ENCODE peak calls at places on chromosomes 3 and 15, in five cellular contexts. K is HEK293T, D is GM12878, H is H1, Q is HepG2. O is an unnamed sample.

GRCh38 chr15:66405605-66406004 is 18.9 kb downstream of the MAP2K1 start:
- DNase-seq in H (no peak), D (no peak), Q (no peak), K (no peak), O (no peak)

GRCh38 chr3:44342191-44342790 is 3.7 kb downstream of the TCAIM start:
- DNase-seq in H (no peak), K (no peak), Q (no peak), D (no peak), O (no peak)

GRCh38 chr3:14388200-14388599 is 14.2 kb upstream of the SLC6A6 start:
- DNase-seq in K (no peak), D (no peak), Q (no peak), H (no peak), O (no peak)

GRCh38 chr15:77584201-77584600 is 48.5 kb downstream of the LINGO1 start:
- DNase-seq in Q (peak), H (no peak), D (no peak), K (peak), O (no peak)

GRCh38 chr3:10306156-10306555 is 13.4 kb upstream of the GHRL start:
- DNase-seq in K (no peak), H (no peak), D (no peak), Q (no peak), O (no peak)

GRCh38 chr15:37824717-37825382 is 109.6 kb upstream of the TMCO5A start:
- DNase-seq in K (no peak), D (no peak), H (no peak), Q (peak), O (peak)

GRCh38 chr15:99148851-99149276 is 44.0 kb downstream of the SYNM start:
- DNase-seq in D (no peak), H (no peak), K (no peak), Q (no peak), O (no peak)

GRCh38 chr15:74226761-74227540 is 9.2 kb upstream of the CCDC33 start:
- DNase-seq in H (no peak), K (no peak), Q (no peak), D (no peak), O (no peak)

GRCh38 chr3:85533586-85533985 is 574.8 kb downstream of the CADM2 start:
- DNase-seq in K (no peak), D (no peak), Q (no peak), H (no peak), O (no peak)

GRCh38 chr3:143648708-143649107 is 199.6 kb downstream of the SLC9A9 start:
- DNase-seq in Q (no peak), K (peak), H (no peak), D (no peak), O (no peak)

GRCh38 chr3:54079314-54079713 is 43.0 kb upstream of the CACNA2D3 start:
- DNase-seq in K (no peak), Q (no peak), D (no peak), H (no peak), O (no peak)

GRCh38 chr15:27873039-27873438 is 226.1 kb downstream of the OCA2 start:
- DNase-seq in Q (no peak), D (no peak), H (no peak), K (no peak), O (no peak)

GRCh38 chr3:75610773-75611172 is 53.4 kb upstream of the FRG2C start:
- DNase-seq in H (no peak), D (no peak), K (no peak), Q (no peak), O (no peak)

GRCh38 chr3:115549111-115549510 is 74.2 kb upstream of the GAP43 start:
- DNase-seq in Q (no peak), H (no peak), K (no peak), D (no peak), O (no peak)

GRCh38 chr15:94666553-94666952 is 435.2 kb downstream of the MCTP2 start:
- DNase-seq in H (no peak), K (no peak), D (no peak), Q (peak), O (no peak)

GRCh38 chr3:118808743-118809142 is 225.9 kb downstream of the IGSF11 start:
- DNase-seq in D (no peak), H (no peak), Q (peak), K (no peak), O (peak)

GRCh38 chr3:114597012-114597411 is 303.2 kb downstream of the TIGIT start:
- DNase-seq in K (no peak), H (no peak), D (no peak), Q (no peak), O (no peak)

GRCh38 chr3:141643391-141643790 is 94.7 kb upstream of the RNF7 start:
- DNase-seq in Q (no peak), H (no peak), D (no peak), K (no peak), O (no peak)

GRCh38 chr3:105173972-105174371 is 192.7 kb upstream of the ALCAM start:
- DNase-seq in Q (no peak), H (no peak), K (no peak), D (no peak), O (no peak)

GRCh38 chr3:174442317-174442682 is 416.8 kb upstream of the NAALADL2 start:
- DNase-seq in K (no peak), Q (no peak), D (no peak), H (no peak), O (no peak)

GRCh38 chr3:71942432-71942831 is 157.5 kb upstream of the PROK2 start:
- DNase-seq in Q (no peak), D (no peak), H (no peak), K (no peak), O (no peak)

GRCh38 chr15:74035121-74035829 is 40.8 kb downstream of the PML start:
- DNase-seq in Q (no peak), K (no peak), D (no peak), H (no peak), O (no peak)

GRCh38 chr3:4841783-4842440 is 137.3 kb upstream of the BHLHE40 start:
- DNase-seq in Q (no peak), H (no peak), K (no peak), D (no peak), O (no peak)

GRCh38 chr15:92655178-92655995 is at the start of gene FAM174B:
- DNase-seq in D (no peak), K (peak), Q (no peak), H (no peak), O (peak)

GRCh38 chr3:186932281-186933181 is 2.2 kb downstream of the ST6GAL1 start:
- DNase-seq in K (no peak), Q (no peak), D (no peak), H (no peak), O (no peak)

GRCh38 chr3:80993241-80993945 is 768.1 kb downstream of the GBE1 start:
- DNase-seq in H (no peak), K (no peak), Q (no peak), D (peak), O (no peak)

GRCh38 chr15:60590935-60591490 is 112.1 kb upstream of the ICE2 start:
- DNase-seq in D (no peak), H (no peak), K (peak), Q (peak), O (no peak)

GRCh38 chr3:56251343-56251945 is 216.8 kb downstream of the ERC2 start:
- DNase-seq in Q (peak), H (no peak), D (peak), K (peak), O (peak)

GRCh38 chr3:47193871-47194859 is 30.3 kb upstream of the SETD2 start:
- DNase-seq in Q (no peak), H (no peak), D (no peak), K (no peak), O (no peak)
- TF ChIP-seq SUZ12 in Q (no peak), H (no peak), D (no peak), K (no peak), O (no peak)

GRCh38 chr15:53448215-53449001 is 311.1 kb downstream of the WDR72 start:
- DNase-seq in H (no peak), K (no peak), Q (no peak), D (no peak), O (peak)

GRCh38 chr15:53457479-53457878 is 302.0 kb downstream of the WDR72 start:
- DNase-seq in K (no peak), Q (no peak), H (no peak), D (no peak), O (no peak)

GRCh38 chr15:53454535-53454842 is 305.0 kb downstream of the WDR72 start:
- DNase-seq in H (no peak), D (no peak), K (no peak), Q (no peak), O (no peak)

GRCh38 chr15:53454843-53455721 is 304.4 kb downstream of the WDR72 start:
- DNase-seq in Q (peak), D (no peak), H (no peak), K (no peak), O (no peak)

GRCh38 chr15:53453253-53454105 is 306.0 kb downstream of the WDR72 start:
- DNase-seq in H (no peak), Q (peak), K (no peak), D (no peak), O (no peak)
- TF ChIP-seq SUZ12 in H (no peak), Q (no peak), K (no peak), D (no peak), O (no peak)

DNA sequence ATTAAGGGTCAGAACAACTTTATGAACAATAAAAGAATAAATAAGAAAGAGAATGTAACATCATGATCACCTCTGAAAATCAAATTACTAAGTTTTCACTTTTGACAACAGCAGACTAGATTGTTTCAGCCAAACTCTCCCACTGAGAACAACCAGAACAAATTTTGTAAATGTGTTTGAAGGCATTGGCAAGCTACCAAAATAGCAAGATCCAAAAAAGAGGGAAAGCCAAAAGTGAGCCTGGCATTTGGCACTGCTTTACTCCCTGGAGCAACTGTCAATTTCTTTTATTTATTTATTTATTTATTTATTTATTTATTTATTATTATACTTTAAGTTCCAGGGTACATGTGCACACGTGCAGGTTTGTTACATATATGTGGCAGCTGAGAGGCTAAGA is 67.2 kb downstream of the CFAP44 start:
- DNase-seq in D (no peak), H (no peak), Q (no peak), K (no peak), O (no peak)
- TF ChIP-seq SUZ12 in D (no peak), H (no peak), Q (no peak), K (no peak), O (no peak)

DNA sequence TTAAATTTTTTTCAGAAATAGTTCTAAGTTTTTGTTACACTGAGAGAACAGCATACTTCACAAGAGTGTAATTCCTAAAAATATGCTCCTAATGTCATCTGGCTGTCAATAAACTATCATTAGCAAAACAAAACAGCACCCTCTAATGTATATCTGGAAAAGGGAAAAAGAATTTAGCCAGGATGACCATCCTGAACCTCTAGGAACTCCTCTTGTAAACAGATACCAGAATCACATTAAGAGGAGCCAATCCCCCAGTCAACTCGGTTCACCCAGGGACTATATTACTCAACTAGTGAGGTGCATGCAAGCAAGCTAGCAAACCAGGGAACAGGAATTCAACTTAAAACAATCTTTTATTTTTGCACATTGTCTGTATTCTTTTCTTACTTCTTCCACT is 63.2 kb downstream of the RAD18 start:
- DNase-seq in H (no peak), K (no peak), D (no peak), Q (no peak), O (no peak)
- TF ChIP-seq SUZ12 in H (no peak), K (no peak), D (no peak), Q (no peak), O (no peak)

DNA sequence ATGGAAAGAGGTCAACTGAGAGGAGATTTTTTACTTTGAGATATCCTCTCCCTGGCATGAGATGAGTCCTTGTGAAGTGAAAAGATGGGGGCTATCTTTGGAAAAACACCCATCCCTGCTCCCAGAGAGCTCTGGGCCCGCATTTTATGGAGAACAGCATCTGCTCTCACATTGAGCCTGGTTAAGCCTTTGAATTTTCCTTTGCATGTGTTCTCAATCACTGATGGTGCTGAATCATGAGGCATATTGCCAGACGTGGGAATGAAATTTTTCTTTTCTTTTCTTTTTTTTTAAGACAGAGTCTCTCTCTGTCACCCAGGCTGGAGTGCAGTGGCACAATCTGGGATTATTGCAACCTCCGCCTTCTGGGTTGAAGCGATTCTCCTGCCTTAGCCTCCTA is 24.4 kb downstream of the TMEM45A start:
- DNase-seq in D (no peak), Q (no peak), K (no peak), H (no peak), O (no peak)
- TF ChIP-seq SUZ12 in D (no peak), Q (no peak), K (no peak), H (no peak), O (no peak)

O was measured in NT2/D1.